ENCODE peak calls at places on chromosomes 11 and 22, in five cellular contexts. Z is AG04450, U is astrocyte of the cerebellum, I is MM.1S, T is spleen. K is an unnamed sample.

GRCh38 chr11:17687946-17688670 is 31.3 kb upstream of the MYOD1 start:
- DNase-seq in U (no peak), T (no peak), I (no peak), Z (no peak), K (no peak)

GRCh38 chr11:67616431-67617242 is 9.9 kb downstream of the NDUFV1 start:
- DNase-seq in Z (no peak), T (no peak), U (no peak), I (no peak), K (no peak)

GRCh38 chr22:46097268-46097900 is 52.9 kb upstream of the PPARA start:
- DNase-seq in I (no peak), Z (no peak), U (no peak), T (no peak), K (no peak)

GRCh38 chr11:3837793-3838192 is 3.0 kb downstream of the RHOG start:
- DNase-seq in T (peak), U (no peak), Z (no peak), I (no peak), K (no peak)

GRCh38 chr11:115544422-115544821 is 40.2 kb upstream of the CADM1 start:
- DNase-seq in U (no peak), T (no peak), I (no peak), Z (no peak), K (no peak)

GRCh38 chr11:897226-898159 is 13.1 kb downstream of the CHID1 start:
- DNase-seq in U (no peak), I (no peak), Z (no peak), T (no peak), K (no peak)

GRCh38 chr11:67054851-67055523 is 1.7 kb upstream of the RHOD start:
- DNase-seq in U (no peak), T (peak), Z (no peak), I (peak), K (no peak)

GRCh38 chr11:84173078-84173477 is 886.9 kb upstream of the CCDC90B start:
- DNase-seq in T (no peak), U (no peak), I (no peak), Z (no peak), K (no peak)

GRCh38 chr11:1288426-1289151 is 20.8 kb downstream of the TOLLIP start:
- DNase-seq in I (no peak), U (no peak), T (peak), Z (no peak), K (no peak)

GRCh38 chr22:44702479-44703219 is 645 bp downstream of the PRR5 start:
- DNase-seq in Z (no peak), U (no peak), I (no peak), T (peak), K (no peak)

GRCh38 chr11:3614742-3615171 is 27.0 kb downstream of the ART5 start:
- DNase-seq in Z (no peak), T (peak), I (peak), U (no peak), K (no peak)

GRCh38 chr22:50399751-50400331 is 56.7 kb downstream of the PPP6R2 start:
- DNase-seq in T (peak), Z (no peak), U (no peak), I (no peak), K (no peak)

GRCh38 chr11:103887001-103887680 is 149.3 kb upstream of the DDI1 start:
- DNase-seq in T (no peak), Z (no peak), I (no peak), U (no peak), K (no peak)

GRCh38 chr11:29486301-29486700 is 530.5 kb downstream of the KCNA4 start:
- DNase-seq in I (no peak), T (no peak), U (no peak), Z (no peak), K (no peak)

GRCh38 chr11:10858505-10859360 is 880 bp upstream of the ZBED5 start:
- DNase-seq in T (peak), Z (no peak), U (no peak), I (peak), K (no peak)

GRCh38 chr22:20509344-20510047 is 2.1 kb downstream of the MED15 start:
- DNase-seq in I (peak), Z (peak), U (peak), T (peak), K (peak)

GRCh38 chr11:96038046-96038445 is 114.1 kb upstream of the MTMR2 start:
- DNase-seq in U (no peak), I (no peak), Z (no peak), T (no peak), K (no peak)

GRCh38 chr11:27215471-27216267 is 147.3 kb downstream of the CCDC34 start:
- DNase-seq in U (no peak), I (no peak), T (peak), Z (no peak), K (no peak)

GRCh38 chr11:71342116-71342515 is 89.7 kb upstream of the SHANK2 start:
- DNase-seq in T (peak), U (no peak), I (no peak), Z (no peak), K (no peak)

GRCh38 chr11:112751763-112752162 is 209.5 kb upstream of the NCAM1 start:
- DNase-seq in T (no peak), U (no peak), I (no peak), Z (no peak), K (no peak)

GRCh38 chr11:57798905-57799559 is 37.4 kb downstream of the CTNND1 start:
- DNase-seq in U (no peak), Z (no peak), I (no peak), T (no peak), K (no peak)

GRCh38 chr22:20441631-20442484 is 4.2 kb upstream of the SCARF2 start:
- DNase-seq in I (no peak), U (no peak), T (peak), Z (no peak), K (no peak)

GRCh38 chr11:120208777-120209176 is 2.1 kb upstream of the OAF start:
- DNase-seq in Z (no peak), I (no peak), T (no peak), U (peak), K (no peak)

GRCh38 chr11:73366265-73366610 is 10.0 kb upstream of the RELT start:
- DNase-seq in T (no peak), Z (no peak), I (peak), U (no peak), K (no peak)

GRCh38 chr22:46574993-46575914 is 37.8 kb upstream of the CELSR1 start:
- DNase-seq in T (peak), I (peak), U (no peak), Z (no peak), K (no peak)

GRCh38 chr11:134521001-134521400 is 109.0 kb upstream of the B3GAT1 start:
- DNase-seq in U (no peak), I (no peak), T (peak), Z (no peak), K (no peak)

GRCh38 chr11:121936781-121937447 is 179.1 kb downstream of the BLID start:
- DNase-seq in Z (no peak), I (no peak), U (no peak), T (no peak), K (peak)

GRCh38 chr11:126799974-126800373 is 200.6 kb downstream of the KIRREL3 start:
- DNase-seq in U (no peak), Z (no peak), T (no peak), I (no peak), K (peak)

GRCh38 chr11:44596541-44597276 is 31.2 kb downstream of the CD82 start:
- DNase-seq in Z (no peak), I (peak), T (no peak), U (peak), K (no peak)

GRCh38 chr22:40067639-40068038 is 72.9 kb downstream of the FAM83F start:
- DNase-seq in U (no peak), T (no peak), I (no peak), Z (no peak), K (no peak)

GRCh38 chr22:36184433-36185035 is 17.1 kb downstream of the APOL4 start:
- DNase-seq in T (no peak), Z (no peak), U (no peak), I (no peak), K (no peak)

GRCh38 chr11:94623120-94623735 is 56.1 kb downstream of the PIWIL4 start:
- DNase-seq in T (no peak), Z (peak), U (peak), I (peak), K (peak)

GRCh38 chr11:25775608-25776007 is 556.3 kb upstream of the ANO3 start:
- DNase-seq in Z (no peak), T (no peak), U (no peak), I (no peak), K (no peak)

GRCh38 chr11:75346912-75347647 is 4.4 kb downstream of the ARRB1 start:
- DNase-seq in I (no peak), T (no peak), Z (no peak), U (no peak), K (no peak)

GRCh38 chr22:43094085-43094484 is 4.9 kb upstream of the TTLL1 start:
- DNase-seq in T (no peak), U (no peak), I (no peak), Z (no peak), K (no peak)

GRCh38 chr22:43088979-43089717 is at the start of gene TTLL1:
- DNase-seq in U (peak), I (peak), Z (peak), T (peak), K (no peak)

GRCh38 chr22:43088616-43088978 is 594 bp downstream of the TTLL1 start:
- DNase-seq in T (no peak), I (no peak), U (no peak), Z (no peak), K (no peak)

GRCh38 chr22:43092085-43092484 is 2.9 kb upstream of the TTLL1 start:
- DNase-seq in T (no peak), U (no peak), Z (no peak), I (no peak), K (no peak)

GRCh38 chr22:43090130-43090789 is 1.1 kb upstream of the TTLL1 start:
- DNase-seq in T (no peak), Z (no peak), I (peak), U (peak), K (peak)
- H3K4me3 ChIP-seq in T (no peak), Z (no peak), I (no peak), U (no peak), K (no peak)

DNA sequence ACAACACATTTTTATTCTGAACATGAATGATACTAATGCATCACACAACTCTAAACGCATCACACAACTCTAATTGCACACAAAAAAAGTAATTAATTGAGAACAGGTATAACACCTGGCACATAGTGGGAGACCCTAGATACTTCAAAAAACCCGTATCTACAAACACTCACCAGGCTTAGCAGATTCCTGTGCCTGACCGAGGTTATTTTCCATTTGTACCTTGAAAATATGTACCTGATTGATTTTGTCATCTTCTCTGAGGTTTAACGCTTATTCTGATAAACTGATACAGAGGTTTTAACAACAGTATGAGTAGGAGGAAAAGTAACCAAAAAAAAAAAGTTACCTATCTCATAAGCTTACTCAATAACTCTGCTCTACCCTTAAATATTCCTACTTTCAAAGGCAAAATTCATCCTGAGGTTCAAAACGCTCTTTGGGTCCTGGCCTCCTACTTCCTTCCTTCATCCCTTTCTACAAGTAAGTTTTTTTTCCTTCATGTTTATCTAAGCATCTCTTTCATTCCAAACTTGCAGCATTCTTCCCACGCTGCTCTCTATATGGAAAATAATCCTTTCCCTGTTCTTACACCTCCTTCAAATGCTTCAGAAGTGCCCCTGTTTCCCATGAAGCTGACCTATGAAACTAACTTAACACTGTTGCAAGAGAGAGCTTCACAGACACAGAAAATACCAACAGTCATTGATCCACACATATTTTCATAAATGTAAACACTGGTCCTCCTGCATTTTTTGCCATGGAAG is 73.3 kb downstream of the ETS1 start:
- DNase-seq in Z (no peak), I (no peak), T (no peak), U (no peak), K (no peak)
- H3K4me3 ChIP-seq in Z (no peak), I (no peak), T (peak), U (no peak), K (no peak)

GRCh38 chr11:65434667-65435179 is 12.1 kb downstream of the NEAT1 start:
- DNase-seq in T (no peak), Z (no peak), I (no peak), U (no peak), K (no peak)
- H3K4me3 ChIP-seq in T (no peak), Z (no peak), I (no peak), U (peak), K (peak)

GRCh38 chr11:124759268-124760204 is 2.6 kb downstream of the ESAM start:
- DNase-seq in T (peak), U (no peak), Z (no peak), I (no peak), K (no peak)
- H3K4me3 ChIP-seq in T (peak), U (no peak), Z (no peak), I (peak), K (no peak)

GRCh38 chr22:37542959-37543358 is 17.3 kb upstream of the CDC42EP1 start:
- DNase-seq in I (no peak), Z (no peak), T (no peak), U (no peak), K (no peak)

GRCh38 chr22:37546436-37547248 is 13.6 kb upstream of the CDC42EP1 start:
- DNase-seq in T (no peak), I (no peak), Z (no peak), U (no peak), K (no peak)

GRCh38 chr22:37547249-37547741 is 13.0 kb upstream of the CDC42EP1 start:
- DNase-seq in I (no peak), U (no peak), T (no peak), Z (no peak), K (no peak)

GRCh38 chr22:37544955-37545702 is 15.2 kb upstream of the CDC42EP1 start:
- DNase-seq in Z (no peak), U (no peak), I (peak), T (no peak), K (no peak)

DNA sequence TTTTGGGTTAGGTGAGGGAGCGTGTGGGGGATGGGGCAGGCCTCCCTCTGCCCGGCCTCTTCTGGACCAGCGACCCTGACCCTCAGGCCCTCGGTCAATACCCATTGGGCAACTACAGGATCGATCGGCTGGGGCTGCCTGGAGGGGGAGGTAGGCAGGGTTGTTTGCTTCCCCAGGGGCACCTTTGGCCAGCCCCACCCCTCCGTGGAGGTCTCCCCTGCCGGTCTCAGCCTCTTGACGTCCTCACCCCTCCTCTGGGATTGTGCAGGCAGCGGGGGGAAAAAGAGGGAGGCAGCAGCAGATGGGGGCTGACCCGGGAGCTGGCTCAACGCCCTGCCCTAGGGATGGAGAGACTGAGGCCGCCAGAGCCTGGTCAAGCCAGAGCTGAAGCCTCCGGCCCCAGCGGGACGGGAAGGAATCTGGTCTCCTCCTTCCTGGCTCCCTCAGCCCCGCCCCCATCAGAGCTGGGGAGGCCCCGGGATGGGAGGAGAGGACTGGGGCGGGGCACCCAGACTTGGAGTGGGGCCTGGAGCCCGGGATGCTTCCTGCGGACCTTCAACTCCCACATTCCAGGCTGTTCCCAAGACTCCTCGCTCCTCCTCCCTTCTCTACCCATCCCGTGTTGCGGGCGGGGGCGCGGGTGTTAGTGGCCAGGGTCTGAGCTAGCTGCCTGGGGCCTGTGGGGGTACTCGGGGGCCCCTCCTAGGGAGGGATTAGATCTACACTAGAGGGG is 14.4 kb upstream of the CDC42EP1 start:
- DNase-seq in T (peak), U (peak), I (no peak), Z (peak), K (peak)
- H3K4me3 ChIP-seq in T (no peak), U (peak), I (no peak), Z (peak), K (peak)

DNA sequence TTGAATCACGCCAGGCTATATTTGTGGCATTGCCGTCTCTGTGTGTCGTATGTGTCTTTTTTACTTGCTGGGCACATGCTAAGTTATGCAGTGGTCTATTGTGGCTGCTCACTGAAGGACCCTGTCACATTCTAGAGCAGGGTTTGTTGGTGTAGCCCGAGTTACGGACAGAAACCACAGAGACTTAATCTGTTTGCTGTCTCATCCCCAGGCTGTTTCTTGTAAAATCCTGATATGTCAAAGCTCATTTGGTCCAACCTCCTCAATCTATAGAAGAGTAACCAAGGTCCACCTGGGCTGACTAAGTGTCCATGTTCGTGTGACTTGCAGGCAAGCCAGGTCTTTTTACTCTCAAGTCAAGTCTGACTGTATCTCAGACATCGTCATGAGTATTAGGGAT is 5.0 kb downstream of the DPF2 start:
- DNase-seq in Z (no peak), U (no peak), T (no peak), I (no peak), K (no peak)
- H3K4me3 ChIP-seq in Z (no peak), U (no peak), T (no peak), I (no peak), K (no peak)

DNA sequence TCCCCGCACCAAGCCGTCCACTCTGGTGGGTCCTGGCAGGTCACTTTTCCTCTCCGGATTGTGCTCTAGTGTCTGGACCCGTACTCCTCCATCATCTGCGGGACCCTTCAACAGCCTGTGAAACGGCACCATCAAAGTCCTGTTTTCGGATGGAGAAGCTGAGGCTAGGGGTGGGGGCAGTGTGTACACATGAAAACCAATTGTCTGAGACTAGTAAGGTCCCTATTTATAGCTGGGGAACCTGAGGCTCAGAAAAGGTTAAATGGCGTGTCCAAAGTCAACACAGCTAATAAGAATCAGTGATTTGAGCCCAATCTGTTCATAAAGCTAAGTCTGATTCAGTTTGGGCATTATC is 666 bp upstream of the LRRC32 start:
- DNase-seq in T (no peak), Z (no peak), U (no peak), I (no peak), K (no peak)
- H3K4me3 ChIP-seq in T (peak), Z (peak), U (peak), I (peak), K (no peak)

DNA sequence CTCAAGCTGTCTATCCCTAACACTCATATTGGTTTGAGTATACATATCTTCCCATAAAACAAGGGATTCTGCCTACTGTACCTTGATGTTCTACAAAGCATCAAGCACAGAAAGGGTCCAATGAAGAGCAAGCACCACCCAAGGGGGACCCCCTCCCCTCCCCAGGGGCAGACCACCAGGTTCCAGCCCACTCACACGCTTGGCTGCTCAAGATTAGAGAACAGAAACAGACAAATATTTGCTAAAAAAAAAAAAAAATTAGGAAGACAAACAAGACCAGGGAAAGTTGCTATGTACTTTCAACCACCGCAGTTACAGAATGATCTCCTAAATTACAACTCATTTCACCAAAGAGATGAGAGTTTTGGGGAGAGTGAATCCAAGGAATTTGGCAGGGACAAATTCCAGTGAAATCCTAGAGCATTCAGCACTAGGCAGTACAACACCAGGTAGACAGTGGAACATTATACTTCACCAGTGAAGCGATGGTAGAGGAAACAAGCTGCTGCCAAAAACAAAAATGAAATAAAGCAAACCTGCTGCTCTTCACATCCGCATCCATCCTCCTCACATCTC is 17.0 kb downstream of the SMCO4 start:
- DNase-seq in Z (no peak), T (no peak), U (no peak), I (no peak), K (no peak)
- H3K4me3 ChIP-seq in Z (no peak), T (no peak), U (no peak), I (no peak), K (no peak)

GRCh38 chr11:79922641-79923040 is 481.8 kb upstream of the TENM4 start:
- DNase-seq in T (no peak), I (no peak), U (no peak), Z (no peak), K (no peak)

GRCh38 chr11:79920480-79920879 is 479.6 kb upstream of the TENM4 start:
- DNase-seq in I (no peak), T (no peak), Z (no peak), U (no peak), K (no peak)

GRCh38 chr11:79926707-79927106 is 485.9 kb upstream of the TENM4 start:
- DNase-seq in U (no peak), T (no peak), Z (no peak), I (no peak), K (no peak)

GRCh38 chr11:79925570-79925969 is 484.7 kb upstream of the TENM4 start:
- DNase-seq in Z (no peak), U (no peak), T (no peak), I (peak), K (no peak)
- H3K4me3 ChIP-seq in Z (no peak), U (no peak), T (no peak), I (no peak), K (no peak)

K was measured in AG04449.